ENCODE peak calls at places on chromosomes 16 and 17, in six cellular contexts. X is HepG2, O is H1, Y is K562, N is GM12878, S is GM12891. E is an unnamed sample.
A peak's percentile ranks its signal among the peaks of the same experiment; 100 is the strongest.

GRCh38 chr17:20191066-20191465 is 181.9 kb downstream of the SPECC1 start:
- DNase-seq in X (no peak), S (no peak), Y (no peak), O (no peak), N (no peak), E (no peak)

GRCh38 chr16:19712418-19713058 is 5.5 kb downstream of the KNOP1 start:
- DNase-seq in Y (no peak), O (no peak), X (no peak), S (no peak), N (no peak), E (no peak)

GRCh38 chr16:69064164-69064563 is 41.3 kb upstream of the HAS3 start:
- DNase-seq in X (no peak), O (no peak), N (no peak), Y (no peak), S (no peak), E (no peak)

GRCh38 chr16:2468142-2468724 is 2.9 kb upstream of the NTN3 start:
- DNase-seq in Y (no peak), N (no peak), O (no peak), X (no peak), S (no peak), E (no peak)

GRCh38 chr17:82384051-82384729 is 12.6 kb downstream of the UTS2R start:
- DNase-seq in S (no peak), Y (no peak), O (no peak), X (peak; percentile 29), N (no peak), E (no peak)

GRCh38 chr17:79991924-79992656 is 43.6 kb downstream of the TBC1D16 start:
- DNase-seq in Y (no peak), N (no peak), X (peak; percentile 91), S (no peak), O (no peak), E (no peak)

GRCh38 chr17:4881761-4882555 is 17.4 kb upstream of the C17orf107 start:
- DNase-seq in X (peak; percentile 41), S (peak; percentile 72), N (no peak), Y (peak; percentile 54), O (no peak), E (peak; percentile 74)

GRCh38 chr17:31274252-31274651 is 22.8 kb downstream of the OMG start:
- DNase-seq in O (no peak), N (no peak), Y (no peak), X (peak; percentile 39), S (no peak), E (no peak)

GRCh38 chr17:49471089-49471683 is 23.9 kb upstream of the NGFR start:
- DNase-seq in S (no peak), X (peak; percentile 16), N (no peak), Y (no peak), O (no peak), E (no peak)

GRCh38 chr16:31079342-31079944 is 5.2 kb downstream of the ZNF646 start:
- DNase-seq in X (no peak), O (no peak), N (no peak), Y (no peak), S (no peak), E (peak; percentile 9)

GRCh38 chr16:84205976-84206691 is 15.2 kb downstream of the ADAD2 start:
- DNase-seq in O (no peak), N (no peak), Y (no peak), X (no peak), S (no peak), E (no peak)

DNA sequence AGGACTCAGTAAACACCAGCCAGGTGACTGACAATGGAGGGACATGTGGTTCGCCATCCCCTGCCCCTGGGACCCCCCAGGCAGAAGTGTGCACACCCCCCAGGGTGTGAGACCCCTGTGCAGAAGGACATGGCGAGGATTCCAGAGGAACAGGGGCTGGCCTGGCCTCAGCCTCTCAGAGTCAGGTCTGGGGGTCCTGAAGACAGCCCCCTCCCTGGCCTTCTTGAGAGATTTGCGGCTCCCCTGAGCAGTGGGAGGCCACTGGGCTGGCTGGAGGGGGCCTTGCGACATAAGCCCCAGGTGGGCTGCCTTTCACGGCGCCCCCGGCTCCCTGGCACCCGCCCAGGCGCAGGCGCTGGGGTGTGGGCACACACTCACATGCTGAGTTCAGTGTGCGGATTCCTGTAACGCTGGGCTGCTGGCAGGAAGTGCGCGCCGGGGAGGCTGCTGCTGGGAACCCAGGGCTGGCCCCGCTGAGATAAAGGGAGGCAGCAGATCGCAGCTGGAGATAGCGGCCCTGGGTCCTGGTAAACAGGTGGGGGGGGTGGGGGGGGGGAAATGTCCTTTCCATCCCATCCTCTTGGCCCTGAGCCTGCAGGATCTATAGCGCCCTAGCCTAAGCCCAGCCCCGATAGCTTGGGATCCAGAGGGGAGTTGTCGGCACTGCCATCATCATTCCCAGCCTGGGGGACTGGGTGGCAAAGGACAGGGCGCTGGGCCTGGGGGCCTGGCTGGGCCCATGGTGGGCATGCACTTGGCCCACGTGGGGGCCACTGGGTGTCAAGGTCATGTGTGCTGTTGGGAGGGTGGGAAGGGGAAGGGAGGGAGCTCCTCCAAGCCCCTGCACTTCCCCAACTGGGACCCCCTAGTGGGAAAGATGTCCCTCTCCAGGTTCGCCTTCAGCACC is 27.1 kb downstream of the TMEM235 start:
- DNase-seq in O (no peak), X (peak; percentile 36), N (no peak), S (no peak), Y (peak; percentile 89), E (no peak)
- TF ChIP-seq POLR2AphosphoS5 in O (no peak), X (no peak), N (no peak), S (no peak), Y (peak; percentile 58), E (no peak)

GRCh38 chr17:74458835-74459234 is 7.6 kb upstream of the CD300A start:
- DNase-seq in X (no peak), O (no peak), S (no peak), N (no peak), Y (no peak), E (no peak)
- TF ChIP-seq POLR2A in X (no peak), O (no peak), S (no peak), N (no peak), Y (no peak), E (no peak)

GRCh38 chr17:77864234-77865108 is 94.0 kb upstream of the TNRC6C start:
- DNase-seq in N (no peak), X (no peak), S (no peak), Y (no peak), O (no peak), E (no peak)
- TF ChIP-seq TAF1 in N (no peak), X (no peak), S (no peak), Y (no peak), O (no peak), E (no peak)

GRCh38 chr17:17724307-17724921 is 43.2 kb downstream of the RAI1 start:
- DNase-seq in S (peak; percentile 80), X (no peak), O (no peak), N (no peak), Y (no peak), E (peak; percentile 76)
- TF ChIP-seq POLR2AphosphoS5 in S (no peak), X (no peak), O (no peak), N (no peak), Y (no peak), E (no peak)

GRCh38 chr16:66751135-66751991 is at the start of gene DYNC1LI2:
- DNase-seq in S (peak; percentile 95), X (peak; percentile 55), Y (peak; percentile 95), O (no peak), N (no peak), E (peak; percentile 86)
- TF ChIP-seq POLR2A in S (peak; percentile 66), X (peak; percentile 59), Y (peak; percentile 80), O (peak; percentile 71), N (peak; percentile 86), E (peak; percentile 79)

GRCh38 chr16:87942680-87943079 is 6.4 kb upstream of the CA5A start:
- DNase-seq in N (no peak), Y (no peak), S (no peak), O (no peak), X (no peak), E (no peak)

GRCh38 chr16:87946596-87947350 is 4.5 kb upstream of the BANP start:
- DNase-seq in O (no peak), X (no peak), S (no peak), Y (no peak), N (no peak), E (no peak)

GRCh38 chr16:87948119-87948545 is 3.1 kb upstream of the BANP start:
- DNase-seq in Y (no peak), O (no peak), N (no peak), X (peak; percentile 63), S (no peak), E (no peak)

GRCh38 chr16:87947356-87948118 is 3.7 kb upstream of the BANP start:
- DNase-seq in X (no peak), S (no peak), Y (no peak), O (no peak), N (no peak), E (no peak)

DNA sequence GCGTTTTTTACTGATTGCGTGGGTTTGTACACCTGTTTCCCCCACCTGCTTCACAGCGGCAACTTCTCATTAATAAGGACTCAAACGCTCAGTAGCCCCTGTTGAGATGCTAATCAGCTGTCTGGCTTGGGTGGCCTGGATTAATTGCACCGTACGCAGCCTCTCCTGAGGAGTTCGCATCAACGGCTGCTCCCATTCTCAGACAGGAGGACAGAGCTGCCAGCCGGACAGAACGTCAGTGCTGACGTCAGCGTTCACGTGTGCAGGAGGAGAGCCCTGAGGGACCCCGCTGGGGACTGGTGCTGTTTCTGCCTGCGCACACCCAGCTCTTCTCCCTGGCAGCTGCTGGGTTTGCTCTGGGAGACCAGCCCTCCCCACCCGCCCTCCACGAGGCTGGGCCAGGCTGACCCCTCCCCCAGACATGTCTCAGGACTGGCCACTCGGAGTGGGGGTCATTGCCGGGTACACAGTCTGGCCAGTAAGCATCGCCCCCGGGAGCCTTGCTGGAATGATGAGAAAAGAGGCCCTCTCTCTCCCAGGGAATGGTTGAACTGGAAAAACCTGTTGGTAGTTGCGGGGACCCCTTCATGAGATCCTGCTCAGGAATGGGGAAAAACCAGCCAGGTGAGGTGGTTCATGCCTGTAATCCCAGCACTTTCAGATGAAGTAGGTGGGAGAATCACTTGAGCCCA is 5.7 kb upstream of the BANP start:
- DNase-seq in N (no peak), Y (no peak), S (no peak), X (no peak), O (no peak), E (no peak)
- TF ChIP-seq TAF1 in N (no peak), Y (no peak), S (no peak), X (peak; percentile 13), O (peak; percentile 43), E (no peak)